ENCODE peak calls at places on chromosomes 2 and 18, in six cellular contexts. T, Q, O, C, X and D are unnamed samples.

GRCh38 chr2:208370881-208371633 is 35.5 kb upstream of the PTH2R start:
- DNase-seq in T (peak), Q (no peak), O (no peak), C (no peak), X (no peak), D (no peak)

GRCh38 chr2:205117125-205117524 is 565.2 kb upstream of the NRP2 start:
- DNase-seq in T (no peak), Q (no peak), O (no peak), C (no peak), X (no peak), D (no peak)

GRCh38 chr2:158979775-158980174 is 11.3 kb downstream of the TANC1 start:
- DNase-seq in T (peak), Q (no peak), O (no peak), C (no peak), X (no peak), D (no peak)

GRCh38 chr2:223486741-223487140 is 115.4 kb downstream of the SCG2 start:
- DNase-seq in T (no peak), Q (no peak), O (no peak), C (peak), X (no peak), D (no peak)

GRCh38 chr18:62984656-62985315 is 269.4 kb downstream of the PHLPP1 start:
- DNase-seq in T (no peak), Q (no peak), O (no peak), C (no peak), X (no peak), D (no peak)

GRCh38 chr18:39913790-39914366 is 2041.2 kb upstream of the PIK3C3 start:
- DNase-seq in T (no peak), Q (no peak), O (no peak), C (no peak), X (no peak), D (no peak)

GRCh38 chr18:12242658-12243260 is 11.4 kb upstream of the CIDEA start:
- DNase-seq in T (no peak), Q (no peak), O (no peak), C (no peak), X (peak), D (no peak)

GRCh38 chr18:41396211-41396610 is 558.8 kb upstream of the PIK3C3 start:
- DNase-seq in T (no peak), Q (no peak), O (no peak), C (no peak), X (no peak), D (no peak)

GRCh38 chr2:227082286-227082685 is 81.7 kb downstream of the COL4A4 start:
- DNase-seq in T (no peak), Q (no peak), O (no peak), C (no peak), X (no peak), D (no peak)

GRCh38 chr2:95208101-95208500 is 780 bp downstream of the ZNF892 start:
- DNase-seq in T (peak), Q (no peak), O (no peak), C (no peak), X (no peak), D (no peak)
- H2AFZ ChIP-seq in T (peak), Q (no peak), O (peak), C (peak), X (no peak), D (peak)

GRCh38 chr18:22099925-22100324 is 69.5 kb upstream of the GATA6 start:
- DNase-seq in T (no peak), Q (no peak), O (no peak), C (no peak), X (no peak), D (no peak)
- H2AK5ac ChIP-seq in T (no peak), Q (no peak), O (no peak), C (no peak), X (no peak), D (no peak)

GRCh38 chr2:215565897-215566296 is 130.0 kb upstream of the FN1 start:
- DNase-seq in T (no peak), Q (no peak), O (no peak), C (no peak), X (peak), D (no peak)
- H2AFZ ChIP-seq in T (no peak), Q (no peak), O (no peak), C (no peak), X (no peak), D (no peak)

DNA sequence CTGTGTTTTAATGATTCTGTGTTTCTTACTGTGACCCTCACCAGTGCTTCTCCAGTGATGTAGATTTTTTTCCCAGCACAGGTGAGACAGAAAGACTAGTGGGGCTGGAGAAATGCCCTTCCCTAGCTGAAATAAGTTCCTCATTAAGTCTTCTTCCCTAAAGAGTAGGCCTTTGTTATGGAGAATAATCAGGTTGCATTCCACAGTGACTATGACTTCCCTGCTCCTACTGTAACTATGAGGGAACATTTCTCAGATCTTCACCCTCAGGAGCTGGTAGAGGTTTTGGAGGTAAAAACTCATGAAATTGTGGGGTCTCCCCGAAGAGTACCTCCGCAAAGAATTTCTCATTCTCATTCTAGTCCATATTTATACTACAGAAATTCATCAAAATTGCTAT is 286.2 kb downstream of the GRB14 start:
- DNase-seq in T (no peak), Q (no peak), O (no peak), C (no peak), X (no peak), D (no peak)
- H2AK5ac ChIP-seq in T (no peak), Q (no peak), O (no peak), C (no peak), X (no peak), D (no peak)